ENCODE peak calls at places on chromosomes 13 and 19, in seven cellular contexts. One of them, this sample, is unnamed.

GRCh38 chr13:23547000-23547590 is 23.1 kb upstream of the TNFRSF19 start:
- DNase-seq in amygdala: no peak
- DNase-seq in DMS79 treated with DMSO at 0.1 percent for 48 hours: no peak
- DNase-seq in stimulated activated CD4-positive, alpha-beta T cell treated with anti-CD3 and anti-CD28 coated beads, TNF-alpha, amount 100 ng/mL, for 4 hours: no peak
- DNase-seq in stimulated activated CD8-positive, alpha-beta memory T cell treated with anti-CD3 and anti-CD28 coated beads, Interleukin-2, amount 100 ng/mL, for 1 hour: no peak
- DNase-seq in dermis microvascular lymphatic vessel endothelial cell: no peak
- DNase-seq in hypothalamus: peak; percentile 6
- DNase-seq in this sample: no peak

GRCh38 chr13:101289764-101290163 is 126.5 kb downstream of the NALCN start:
- DNase-seq in dermis microvascular lymphatic vessel endothelial cell: no peak
- DNase-seq in DMS79 treated with DMSO at 0.1 percent for 48 hours: peak; percentile 96
- DNase-seq in hypothalamus: peak; percentile 43
- DNase-seq in amygdala: no peak
- DNase-seq in stimulated activated CD8-positive, alpha-beta memory T cell treated with anti-CD3 and anti-CD28 coated beads, Interleukin-2, amount 100 ng/mL, for 1 hour: no peak
- DNase-seq in stimulated activated CD4-positive, alpha-beta T cell treated with anti-CD3 and anti-CD28 coated beads, TNF-alpha, amount 100 ng/mL, for 4 hours: no peak
- DNase-seq in this sample: peak; percentile 38

GRCh38 chr19:40241809-40242384 is 15.4 kb upstream of the CCNP start:
- DNase-seq in stimulated activated CD8-positive, alpha-beta memory T cell treated with anti-CD3 and anti-CD28 coated beads, Interleukin-2, amount 100 ng/mL, for 1 hour: no peak
- DNase-seq in DMS79 treated with DMSO at 0.1 percent for 48 hours: no peak
- DNase-seq in stimulated activated CD4-positive, alpha-beta T cell treated with anti-CD3 and anti-CD28 coated beads, TNF-alpha, amount 100 ng/mL, for 4 hours: no peak
- DNase-seq in dermis microvascular lymphatic vessel endothelial cell: peak; percentile 89
- DNase-seq in amygdala: peak; percentile 27
- DNase-seq in hypothalamus: peak; percentile 66
- DNase-seq in this sample: no peak

GRCh38 chr13:112619730-112620639 is 32.0 kb upstream of the TUBGCP3 start:
- DNase-seq in dermis microvascular lymphatic vessel endothelial cell: no peak
- DNase-seq in DMS79 treated with DMSO at 0.1 percent for 48 hours: peak; percentile 99
- DNase-seq in stimulated activated CD4-positive, alpha-beta T cell treated with anti-CD3 and anti-CD28 coated beads, TNF-alpha, amount 100 ng/mL, for 4 hours: no peak
- DNase-seq in hypothalamus: no peak
- DNase-seq in stimulated activated CD8-positive, alpha-beta memory T cell treated with anti-CD3 and anti-CD28 coated beads, Interleukin-2, amount 100 ng/mL, for 1 hour: no peak
- DNase-seq in amygdala: no peak
- DNase-seq in this sample: no peak

GRCh38 chr19:40697007-40697406 is 6.6 kb upstream of the NUMBL start:
- DNase-seq in dermis microvascular lymphatic vessel endothelial cell: no peak
- DNase-seq in hypothalamus: no peak
- DNase-seq in stimulated activated CD8-positive, alpha-beta memory T cell treated with anti-CD3 and anti-CD28 coated beads, Interleukin-2, amount 100 ng/mL, for 1 hour: no peak
- DNase-seq in DMS79 treated with DMSO at 0.1 percent for 48 hours: no peak
- DNase-seq in stimulated activated CD4-positive, alpha-beta T cell treated with anti-CD3 and anti-CD28 coated beads, TNF-alpha, amount 100 ng/mL, for 4 hours: no peak
- DNase-seq in amygdala: no peak
- DNase-seq in this sample: no peak

GRCh38 chr13:50268500-50268899 is 253.3 kb downstream of the KCNRG start:
- DNase-seq in stimulated activated CD8-positive, alpha-beta memory T cell treated with anti-CD3 and anti-CD28 coated beads, Interleukin-2, amount 100 ng/mL, for 1 hour: no peak
- DNase-seq in DMS79 treated with DMSO at 0.1 percent for 48 hours: no peak
- DNase-seq in dermis microvascular lymphatic vessel endothelial cell: no peak
- DNase-seq in amygdala: no peak
- DNase-seq in stimulated activated CD4-positive, alpha-beta T cell treated with anti-CD3 and anti-CD28 coated beads, TNF-alpha, amount 100 ng/mL, for 4 hours: no peak
- DNase-seq in hypothalamus: no peak
- DNase-seq in this sample: no peak

GRCh38 chr13:95160112-95160906 is 140.9 kb downstream of the ABCC4 start:
- DNase-seq in stimulated activated CD8-positive, alpha-beta memory T cell treated with anti-CD3 and anti-CD28 coated beads, Interleukin-2, amount 100 ng/mL, for 1 hour: no peak
- DNase-seq in hypothalamus: no peak
- DNase-seq in dermis microvascular lymphatic vessel endothelial cell: no peak
- DNase-seq in DMS79 treated with DMSO at 0.1 percent for 48 hours: no peak
- DNase-seq in amygdala: no peak
- DNase-seq in stimulated activated CD4-positive, alpha-beta T cell treated with anti-CD3 and anti-CD28 coated beads, TNF-alpha, amount 100 ng/mL, for 4 hours: no peak
- DNase-seq in this sample: no peak

GRCh38 chr19:1101337-1101698 is 2.5 kb upstream of the GPX4 start:
- DNase-seq in dermis microvascular lymphatic vessel endothelial cell: no peak
- DNase-seq in DMS79 treated with DMSO at 0.1 percent for 48 hours: no peak
- DNase-seq in amygdala: no peak
- DNase-seq in stimulated activated CD8-positive, alpha-beta memory T cell treated with anti-CD3 and anti-CD28 coated beads, Interleukin-2, amount 100 ng/mL, for 1 hour: no peak
- DNase-seq in stimulated activated CD4-positive, alpha-beta T cell treated with anti-CD3 and anti-CD28 coated beads, TNF-alpha, amount 100 ng/mL, for 4 hours: no peak
- DNase-seq in hypothalamus: no peak
- DNase-seq in this sample: no peak

GRCh38 chr19:4981681-4981958 is 12.7 kb downstream of the KDM4B start:
- DNase-seq in hypothalamus: no peak
- DNase-seq in stimulated activated CD8-positive, alpha-beta memory T cell treated with anti-CD3 and anti-CD28 coated beads, Interleukin-2, amount 100 ng/mL, for 1 hour: no peak
- DNase-seq in stimulated activated CD4-positive, alpha-beta T cell treated with anti-CD3 and anti-CD28 coated beads, TNF-alpha, amount 100 ng/mL, for 4 hours: no peak
- DNase-seq in amygdala: no peak
- DNase-seq in dermis microvascular lymphatic vessel endothelial cell: no peak
- DNase-seq in DMS79 treated with DMSO at 0.1 percent for 48 hours: peak; percentile 84
- DNase-seq in this sample: no peak

GRCh38 chr13:84655677-84656076 is 773.4 kb upstream of the SLITRK1 start:
- DNase-seq in hypothalamus: no peak
- DNase-seq in dermis microvascular lymphatic vessel endothelial cell: no peak
- DNase-seq in DMS79 treated with DMSO at 0.1 percent for 48 hours: no peak
- DNase-seq in amygdala: no peak
- DNase-seq in stimulated activated CD8-positive, alpha-beta memory T cell treated with anti-CD3 and anti-CD28 coated beads, Interleukin-2, amount 100 ng/mL, for 1 hour: no peak
- DNase-seq in stimulated activated CD4-positive, alpha-beta T cell treated with anti-CD3 and anti-CD28 coated beads, TNF-alpha, amount 100 ng/mL, for 4 hours: no peak
- DNase-seq in this sample: no peak

GRCh38 chr19:39257227-39257626 is 8.6 kb upstream of the IFNL4 start:
- DNase-seq in amygdala: no peak
- DNase-seq in stimulated activated CD8-positive, alpha-beta memory T cell treated with anti-CD3 and anti-CD28 coated beads, Interleukin-2, amount 100 ng/mL, for 1 hour: no peak
- DNase-seq in stimulated activated CD4-positive, alpha-beta T cell treated with anti-CD3 and anti-CD28 coated beads, TNF-alpha, amount 100 ng/mL, for 4 hours: no peak
- DNase-seq in DMS79 treated with DMSO at 0.1 percent for 48 hours: no peak
- DNase-seq in hypothalamus: no peak
- DNase-seq in dermis microvascular lymphatic vessel endothelial cell: no peak
- DNase-seq in this sample: no peak

GRCh38 chr19:3725640-3726310 is 17.6 kb downstream of the TJP3 start:
- DNase-seq in stimulated activated CD8-positive, alpha-beta memory T cell treated with anti-CD3 and anti-CD28 coated beads, Interleukin-2, amount 100 ng/mL, for 1 hour: no peak
- DNase-seq in amygdala: no peak
- DNase-seq in stimulated activated CD4-positive, alpha-beta T cell treated with anti-CD3 and anti-CD28 coated beads, TNF-alpha, amount 100 ng/mL, for 4 hours: no peak
- DNase-seq in DMS79 treated with DMSO at 0.1 percent for 48 hours: peak; percentile 7
- DNase-seq in hypothalamus: no peak
- DNase-seq in dermis microvascular lymphatic vessel endothelial cell: no peak
- DNase-seq in this sample: no peak

GRCh38 chr13:93700115-93700514 is 473.5 kb downstream of the GPC6 start:
- DNase-seq in hypothalamus: no peak
- DNase-seq in stimulated activated CD4-positive, alpha-beta T cell treated with anti-CD3 and anti-CD28 coated beads, TNF-alpha, amount 100 ng/mL, for 4 hours: no peak
- DNase-seq in amygdala: no peak
- DNase-seq in stimulated activated CD8-positive, alpha-beta memory T cell treated with anti-CD3 and anti-CD28 coated beads, Interleukin-2, amount 100 ng/mL, for 1 hour: no peak
- DNase-seq in dermis microvascular lymphatic vessel endothelial cell: no peak
- DNase-seq in DMS79 treated with DMSO at 0.1 percent for 48 hours: no peak
- DNase-seq in this sample: no peak

GRCh38 chr19:48638831-48639381 is 1.7 kb upstream of the DBP start:
- DNase-seq in stimulated activated CD8-positive, alpha-beta memory T cell treated with anti-CD3 and anti-CD28 coated beads, Interleukin-2, amount 100 ng/mL, for 1 hour: no peak
- DNase-seq in hypothalamus: no peak
- DNase-seq in DMS79 treated with DMSO at 0.1 percent for 48 hours: no peak
- DNase-seq in dermis microvascular lymphatic vessel endothelial cell: no peak
- DNase-seq in amygdala: no peak
- DNase-seq in stimulated activated CD4-positive, alpha-beta T cell treated with anti-CD3 and anti-CD28 coated beads, TNF-alpha, amount 100 ng/mL, for 4 hours: no peak
- DNase-seq in this sample: no peak

GRCh38 chr13:40494932-40495619 is 171.4 kb downstream of the FOXO1 start:
- DNase-seq in stimulated activated CD4-positive, alpha-beta T cell treated with anti-CD3 and anti-CD28 coated beads, TNF-alpha, amount 100 ng/mL, for 4 hours: no peak
- DNase-seq in amygdala: no peak
- DNase-seq in DMS79 treated with DMSO at 0.1 percent for 48 hours: no peak
- DNase-seq in hypothalamus: no peak
- DNase-seq in stimulated activated CD8-positive, alpha-beta memory T cell treated with anti-CD3 and anti-CD28 coated beads, Interleukin-2, amount 100 ng/mL, for 1 hour: no peak
- DNase-seq in dermis microvascular lymphatic vessel endothelial cell: no peak
- DNase-seq in this sample: no peak

GRCh38 chr13:25171517-25172302 is at the start of gene AMER2:
- DNase-seq in hypothalamus: peak; percentile 76
- DNase-seq in DMS79 treated with DMSO at 0.1 percent for 48 hours: peak; percentile 19
- DNase-seq in stimulated activated CD4-positive, alpha-beta T cell treated with anti-CD3 and anti-CD28 coated beads, TNF-alpha, amount 100 ng/mL, for 4 hours: no peak
- DNase-seq in dermis microvascular lymphatic vessel endothelial cell: peak; percentile 0
- DNase-seq in amygdala: peak; percentile 45
- DNase-seq in stimulated activated CD8-positive, alpha-beta memory T cell treated with anti-CD3 and anti-CD28 coated beads, Interleukin-2, amount 100 ng/mL, for 1 hour: no peak
- DNase-seq in this sample: no peak

GRCh38 chr19:54489766-54490165 is 12.9 kb upstream of the LAIR2 start:
- DNase-seq in stimulated activated CD8-positive, alpha-beta memory T cell treated with anti-CD3 and anti-CD28 coated beads, Interleukin-2, amount 100 ng/mL, for 1 hour: no peak
- DNase-seq in amygdala: no peak
- DNase-seq in stimulated activated CD4-positive, alpha-beta T cell treated with anti-CD3 and anti-CD28 coated beads, TNF-alpha, amount 100 ng/mL, for 4 hours: no peak
- DNase-seq in hypothalamus: no peak
- DNase-seq in dermis microvascular lymphatic vessel endothelial cell: no peak
- DNase-seq in DMS79 treated with DMSO at 0.1 percent for 48 hours: no peak
- DNase-seq in this sample: no peak

GRCh38 chr13:42215578-42216421 is 56.2 kb upstream of the AKAP11 start:
- DNase-seq in hypothalamus: peak; percentile 1
- DNase-seq in dermis microvascular lymphatic vessel endothelial cell: peak; percentile 6
- DNase-seq in DMS79 treated with DMSO at 0.1 percent for 48 hours: peak; percentile 2
- DNase-seq in amygdala: no peak
- DNase-seq in stimulated activated CD8-positive, alpha-beta memory T cell treated with anti-CD3 and anti-CD28 coated beads, Interleukin-2, amount 100 ng/mL, for 1 hour: no peak
- DNase-seq in stimulated activated CD4-positive, alpha-beta T cell treated with anti-CD3 and anti-CD28 coated beads, TNF-alpha, amount 100 ng/mL, for 4 hours: no peak
- DNase-seq in this sample: peak; percentile 15

GRCh38 chr13:74077375-74077774 is 56.8 kb downstream of the KLF12 start:
- DNase-seq in stimulated activated CD4-positive, alpha-beta T cell treated with anti-CD3 and anti-CD28 coated beads, TNF-alpha, amount 100 ng/mL, for 4 hours: no peak
- DNase-seq in DMS79 treated with DMSO at 0.1 percent for 48 hours: no peak
- DNase-seq in stimulated activated CD8-positive, alpha-beta memory T cell treated with anti-CD3 and anti-CD28 coated beads, Interleukin-2, amount 100 ng/mL, for 1 hour: no peak
- DNase-seq in dermis microvascular lymphatic vessel endothelial cell: no peak
- DNase-seq in hypothalamus: no peak
- DNase-seq in amygdala: no peak
- DNase-seq in this sample: no peak

GRCh38 chr19:5057860-5058259 is 88.9 kb downstream of the KDM4B start:
- DNase-seq in stimulated activated CD8-positive, alpha-beta memory T cell treated with anti-CD3 and anti-CD28 coated beads, Interleukin-2, amount 100 ng/mL, for 1 hour: no peak
- DNase-seq in hypothalamus: no peak
- DNase-seq in DMS79 treated with DMSO at 0.1 percent for 48 hours: no peak
- DNase-seq in stimulated activated CD4-positive, alpha-beta T cell treated with anti-CD3 and anti-CD28 coated beads, TNF-alpha, amount 100 ng/mL, for 4 hours: no peak
- DNase-seq in dermis microvascular lymphatic vessel endothelial cell: no peak
- DNase-seq in amygdala: no peak
- DNase-seq in this sample: no peak

GRCh38 chr19:12872941-12873890 is 8.0 kb downstream of the DNASE2 start:
- DNase-seq in hypothalamus: no peak
- DNase-seq in stimulated activated CD8-positive, alpha-beta memory T cell treated with anti-CD3 and anti-CD28 coated beads, Interleukin-2, amount 100 ng/mL, for 1 hour: no peak
- DNase-seq in dermis microvascular lymphatic vessel endothelial cell: peak; percentile 67
- DNase-seq in DMS79 treated with DMSO at 0.1 percent for 48 hours: no peak
- DNase-seq in stimulated activated CD4-positive, alpha-beta T cell treated with anti-CD3 and anti-CD28 coated beads, TNF-alpha, amount 100 ng/mL, for 4 hours: no peak
- DNase-seq in amygdala: no peak
- DNase-seq in this sample: peak; percentile 90

GRCh38 chr19:4098493-4098892 is 25.4 kb downstream of the MAP2K2 start:
- DNase-seq in DMS79 treated with DMSO at 0.1 percent for 48 hours: no peak
- DNase-seq in stimulated activated CD4-positive, alpha-beta T cell treated with anti-CD3 and anti-CD28 coated beads, TNF-alpha, amount 100 ng/mL, for 4 hours: no peak
- DNase-seq in amygdala: no peak
- DNase-seq in stimulated activated CD8-positive, alpha-beta memory T cell treated with anti-CD3 and anti-CD28 coated beads, Interleukin-2, amount 100 ng/mL, for 1 hour: no peak
- DNase-seq in hypothalamus: peak; percentile 23
- DNase-seq in dermis microvascular lymphatic vessel endothelial cell: no peak
- DNase-seq in this sample: no peak

GRCh38 chr13:27921961-27922910 is 2.4 kb downstream of the PDX1 start:
- DNase-seq in stimulated activated CD8-positive, alpha-beta memory T cell treated with anti-CD3 and anti-CD28 coated beads, Interleukin-2, amount 100 ng/mL, for 1 hour: no peak
- DNase-seq in dermis microvascular lymphatic vessel endothelial cell: no peak
- DNase-seq in amygdala: no peak
- DNase-seq in hypothalamus: no peak
- DNase-seq in DMS79 treated with DMSO at 0.1 percent for 48 hours: no peak
- DNase-seq in stimulated activated CD4-positive, alpha-beta T cell treated with anti-CD3 and anti-CD28 coated beads, TNF-alpha, amount 100 ng/mL, for 4 hours: no peak
- DNase-seq in this sample: no peak

GRCh38 chr13:34340534-34340933 is 522.6 kb downstream of the RFC3 start:
- DNase-seq in stimulated activated CD8-positive, alpha-beta memory T cell treated with anti-CD3 and anti-CD28 coated beads, Interleukin-2, amount 100 ng/mL, for 1 hour: no peak
- DNase-seq in hypothalamus: no peak
- DNase-seq in DMS79 treated with DMSO at 0.1 percent for 48 hours: no peak
- DNase-seq in dermis microvascular lymphatic vessel endothelial cell: no peak
- DNase-seq in stimulated activated CD4-positive, alpha-beta T cell treated with anti-CD3 and anti-CD28 coated beads, TNF-alpha, amount 100 ng/mL, for 4 hours: no peak
- DNase-seq in amygdala: no peak
- DNase-seq in this sample: no peak

GRCh38 chr19:29491995-29492577 is 33.7 kb upstream of the VSTM2B start:
- DNase-seq in stimulated activated CD4-positive, alpha-beta T cell treated with anti-CD3 and anti-CD28 coated beads, TNF-alpha, amount 100 ng/mL, for 4 hours: no peak
- DNase-seq in DMS79 treated with DMSO at 0.1 percent for 48 hours: no peak
- DNase-seq in hypothalamus: no peak
- DNase-seq in amygdala: no peak
- DNase-seq in dermis microvascular lymphatic vessel endothelial cell: no peak
- DNase-seq in stimulated activated CD8-positive, alpha-beta memory T cell treated with anti-CD3 and anti-CD28 coated beads, Interleukin-2, amount 100 ng/mL, for 1 hour: no peak
- DNase-seq in this sample: no peak

GRCh38 chr13:102399791-102400618 is 1.8 kb downstream of the FGF14 start:
- DNase-seq in DMS79 treated with DMSO at 0.1 percent for 48 hours: peak; percentile 64
- DNase-seq in amygdala: no peak
- DNase-seq in dermis microvascular lymphatic vessel endothelial cell: no peak
- DNase-seq in stimulated activated CD4-positive, alpha-beta T cell treated with anti-CD3 and anti-CD28 coated beads, TNF-alpha, amount 100 ng/mL, for 4 hours: no peak
- DNase-seq in hypothalamus: peak; percentile 18
- DNase-seq in stimulated activated CD8-positive, alpha-beta memory T cell treated with anti-CD3 and anti-CD28 coated beads, Interleukin-2, amount 100 ng/mL, for 1 hour: no peak
- DNase-seq in this sample: no peak

GRCh38 chr19:58543826-58544590 is at the start of gene TRIM28:
- DNase-seq in stimulated activated CD4-positive, alpha-beta T cell treated with anti-CD3 and anti-CD28 coated beads, TNF-alpha, amount 100 ng/mL, for 4 hours: peak; percentile 100
- DNase-seq in stimulated activated CD8-positive, alpha-beta memory T cell treated with anti-CD3 and anti-CD28 coated beads, Interleukin-2, amount 100 ng/mL, for 1 hour: peak; percentile 100
- DNase-seq in DMS79 treated with DMSO at 0.1 percent for 48 hours: no peak
- DNase-seq in amygdala: no peak
- DNase-seq in dermis microvascular lymphatic vessel endothelial cell: peak; percentile 94
- DNase-seq in hypothalamus: no peak
- DNase-seq in this sample: peak; percentile 75

GRCh38 chr13:51912091-51912490 is 50.3 kb downstream of the CCDC70 start:
- DNase-seq in DMS79 treated with DMSO at 0.1 percent for 48 hours: no peak
- DNase-seq in stimulated activated CD8-positive, alpha-beta memory T cell treated with anti-CD3 and anti-CD28 coated beads, Interleukin-2, amount 100 ng/mL, for 1 hour: no peak
- DNase-seq in hypothalamus: peak; percentile 35
- DNase-seq in dermis microvascular lymphatic vessel endothelial cell: no peak
- DNase-seq in amygdala: no peak
- DNase-seq in stimulated activated CD4-positive, alpha-beta T cell treated with anti-CD3 and anti-CD28 coated beads, TNF-alpha, amount 100 ng/mL, for 4 hours: no peak
- DNase-seq in this sample: no peak

GRCh38 chr19:17385878-17386611 is 8.0 kb downstream of the CCDC194 start:
- DNase-seq in hypothalamus: peak; percentile 20
- DNase-seq in stimulated activated CD4-positive, alpha-beta T cell treated with anti-CD3 and anti-CD28 coated beads, TNF-alpha, amount 100 ng/mL, for 4 hours: peak; percentile 42
- DNase-seq in amygdala: no peak
- DNase-seq in DMS79 treated with DMSO at 0.1 percent for 48 hours: peak; percentile 23
- DNase-seq in stimulated activated CD8-positive, alpha-beta memory T cell treated with anti-CD3 and anti-CD28 coated beads, Interleukin-2, amount 100 ng/mL, for 1 hour: peak; percentile 34
- DNase-seq in dermis microvascular lymphatic vessel endothelial cell: no peak
- DNase-seq in this sample: no peak

GRCh38 chr19:18422530-18423191 is 3.5 kb downstream of the SSBP4 start:
- DNase-seq in hypothalamus: no peak
- DNase-seq in stimulated activated CD4-positive, alpha-beta T cell treated with anti-CD3 and anti-CD28 coated beads, TNF-alpha, amount 100 ng/mL, for 4 hours: no peak
- DNase-seq in dermis microvascular lymphatic vessel endothelial cell: no peak
- DNase-seq in stimulated activated CD8-positive, alpha-beta memory T cell treated with anti-CD3 and anti-CD28 coated beads, Interleukin-2, amount 100 ng/mL, for 1 hour: no peak
- DNase-seq in amygdala: no peak
- DNase-seq in DMS79 treated with DMSO at 0.1 percent for 48 hours: no peak
- DNase-seq in this sample: no peak

This sample was measured in NT2/D1.